ENCODE peak calls at places on chromosomes 4 and X, in five cellular contexts. L, I, O, N and M are unnamed samples.

GRCh38 chr4:153929651-153930050 is 140.8 kb upstream of the SFRP2 start:
- DNase-seq in N (no peak), I (no peak), O (peak; percentile 6), L (no peak), M (no peak)

GRCh38 chrX:140572724-140573123 is 67.9 kb upstream of the SOX3 start:
- DNase-seq in L (no peak), I (peak; percentile 32), N (no peak), O (peak; percentile 39), M (peak; percentile 5)

GRCh38 chr4:90112715-90113114 is 14.5 kb upstream of the CCSER1 start:
- DNase-seq in I (no peak), O (peak; percentile 43), L (no peak), N (no peak), M (no peak)

GRCh38 chr4:40437741-40438383 is 102.7 kb downstream of the CHRNA9 start:
- DNase-seq in I (no peak), O (no peak), L (no peak), N (no peak), M (no peak)

GRCh38 chrX:15737188-15737956 is 698 bp upstream of the CA5B start:
- DNase-seq in O (peak; percentile 15), L (no peak), N (no peak), I (no peak), M (no peak)

GRCh38 chrX:154457491-154458115 is 478 bp upstream of the PLXNA3 start:
- DNase-seq in N (no peak), O (peak; percentile 44), L (peak; percentile 24), I (peak; percentile 54), M (peak; percentile 43)

GRCh38 chrX:35244088-35244741 is 301.6 kb downstream of the FAM47B start:
- DNase-seq in I (no peak), O (no peak), L (no peak), N (no peak), M (no peak)

GRCh38 chr4:27357283-27357682 is 496.6 kb downstream of the STIM2 start:
- DNase-seq in L (peak; percentile 7), O (peak; percentile 4), I (no peak), N (no peak), M (no peak)

GRCh38 chr4:957231-957580 is 16.2 kb downstream of the DGKQ start:
- DNase-seq in L (no peak), I (no peak), O (no peak), N (no peak), M (no peak)